ENCODE peak calls at places on chromosomes 3 and 15, in nine cellular contexts. L is bronchial epithelial cell, B is adrenal gland, T is neural progenitor cell, C is keratinocyte, Q is GM12878, K is AG04450, U is colonic mucosa, D is breast epithelium. W is an unnamed sample.

GRCh38 chr15:28106294-28107110 is 7.4 kb upstream of the OCA2 start:
- DNase-seq in K (no peak), T (peak), B (no peak), L (no peak), U (no peak), C (no peak), D (no peak), Q (no peak), W (no peak)

GRCh38 chr3:102225407-102226132 is 209.2 kb upstream of the ZPLD1 start:
- DNase-seq in D (no peak), Q (peak), L (peak), B (no peak), T (peak), U (no peak), C (peak), K (peak), W (no peak)

GRCh38 chr15:76460871-76461270 is 124.3 kb downstream of the ISL2 start:
- DNase-seq in B (no peak), U (no peak), T (no peak), C (no peak), D (no peak), Q (no peak), L (no peak), K (peak), W (no peak)

GRCh38 chr3:138861755-138862333 is 27.1 kb upstream of the PIK3CB start:
- DNase-seq in T (peak), L (peak), U (no peak), D (no peak), K (no peak), B (no peak), C (peak), Q (no peak), W (no peak)

GRCh38 chr15:100842756-100843730 is 36.6 kb upstream of the ALDH1A3 start:
- DNase-seq in L (no peak), B (no peak), D (no peak), C (no peak), T (no peak), U (no peak), Q (no peak), K (peak), W (no peak)

GRCh38 chr15:85580914-85581313 is 200.5 kb downstream of the AKAP13 start:
- DNase-seq in T (no peak), B (peak), Q (no peak), D (no peak), K (no peak), L (no peak), U (peak), C (no peak), W (no peak)

GRCh38 chr3:124276863-124277515 is 285.1 kb upstream of the ROPN1 start:
- DNase-seq in D (no peak), C (no peak), L (no peak), U (no peak), Q (no peak), K (no peak), T (no peak), B (peak), W (no peak)

GRCh38 chr3:143286392-143287010 is 166.9 kb downstream of the CHST2 start:
- DNase-seq in T (peak), Q (no peak), C (no peak), U (no peak), D (no peak), K (no peak), B (no peak), L (no peak), W (no peak)

GRCh38 chr3:148075829-148076716 is 621.6 kb upstream of the AGTR1 start:
- DNase-seq in C (no peak), Q (no peak), L (peak), U (peak), T (peak), B (peak), D (no peak), K (peak), W (no peak)

GRCh38 chr15:52551762-52552161 is 17.1 kb downstream of the ARPP19 start:
- DNase-seq in K (no peak), T (no peak), U (no peak), L (no peak), C (no peak), Q (no peak), B (no peak), D (no peak), W (no peak)

GRCh38 chr3:112686360-112686759 is 45.4 kb upstream of the CCDC80 start:
- DNase-seq in Q (no peak), U (no peak), T (peak), C (no peak), B (no peak), L (no peak), D (no peak), K (no peak), W (no peak)

GRCh38 chr15:24898715-24899278 is 56.0 kb upstream of the SNRPN start:
- DNase-seq in Q (no peak), K (no peak), T (peak), U (no peak), D (no peak), C (no peak), B (no peak), L (no peak), W (no peak)

GRCh38 chr15:49383266-49383665 is 39.8 kb upstream of the FGF7 start:
- DNase-seq in C (no peak), B (no peak), Q (no peak), T (no peak), D (no peak), K (peak), L (peak), U (no peak), W (no peak)

GRCh38 chr3:197392961-197393360 is 94.5 kb upstream of the DLG1 start:
- DNase-seq in Q (no peak), K (no peak), T (no peak), C (no peak), U (no peak), D (no peak), B (no peak), L (no peak), W (no peak)

GRCh38 chr3:65596511-65597224 is 442.1 kb downstream of the MAGI1 start:
- DNase-seq in C (no peak), U (no peak), T (peak), D (no peak), B (no peak), K (no peak), Q (no peak), L (no peak), W (no peak)

GRCh38 chr3:125055165-125055912 is 458 bp downstream of the HEG1 start:
- DNase-seq in C (no peak), L (no peak), T (no peak), B (no peak), D (no peak), K (no peak), Q (no peak), U (no peak), W (no peak)

GRCh38 chr3:39347586-39347876 is 18.0 kb downstream of the CCR8 start:
- DNase-seq in B (no peak), K (no peak), Q (no peak), U (no peak), T (no peak), L (no peak), D (no peak), C (no peak), W (no peak)

GRCh38 chr3:189304465-189305341 is 132.9 kb downstream of the TPRG1 start:
- DNase-seq in L (peak), D (peak), T (no peak), B (peak), Q (no peak), C (no peak), U (peak), K (no peak), W (no peak)

GRCh38 chr3:73784647-73785420 is 160.1 kb upstream of the PDZRN3 start:
- DNase-seq in C (no peak), B (no peak), L (no peak), T (no peak), K (no peak), U (no peak), Q (no peak), D (no peak), W (no peak)

GRCh38 chr3:99686955-99687612 is 48.7 kb downstream of the COL8A1 start:
- DNase-seq in Q (no peak), L (peak), T (peak), U (peak), B (peak), C (no peak), K (no peak), D (no peak), W (no peak)

GRCh38 chr3:66372681-66373350 is 128.0 kb downstream of the LRIG1 start:
- DNase-seq in C (no peak), U (peak), B (peak), Q (no peak), D (no peak), K (no peak), L (peak), T (peak), W (no peak)

GRCh38 chr3:13638927-13639326 is 90.0 kb downstream of the FBLN2 start:
- DNase-seq in B (no peak), Q (no peak), D (no peak), U (no peak), K (no peak), T (no peak), C (no peak), L (peak), W (no peak)

GRCh38 chr3:168051579-168052183 is 44.0 kb downstream of the GOLIM4 start:
- DNase-seq in T (no peak), C (no peak), L (peak), Q (peak), U (no peak), B (no peak), D (no peak), K (no peak), W (no peak)

GRCh38 chr15:39704235-39704634 is 78.4 kb downstream of the FSIP1 start:
- DNase-seq in B (no peak), D (no peak), L (no peak), U (no peak), K (no peak), C (no peak), Q (no peak), T (no peak), W (no peak)

GRCh38 chr15:56778761-56779160 is 45.5 kb upstream of the ZNF280D start:
- DNase-seq in L (no peak), Q (no peak), C (no peak), K (no peak), U (no peak), D (no peak), T (no peak), B (no peak), W (no peak)

GRCh38 chr3:142180761-142181362 is 31.5 kb upstream of the TFDP2 start:
- DNase-seq in C (no peak), L (peak), Q (no peak), T (peak), K (no peak), U (peak), D (no peak), B (peak), W (no peak)

GRCh38 chr3:187291512-187292132 is at the start of gene MASP1:
- DNase-seq in C (no peak), L (no peak), T (peak), Q (no peak), B (no peak), D (no peak), K (no peak), U (no peak), W (no peak)

GRCh38 chr3:194577985-194578905 is 55.0 kb downstream of the TMEM44 start:
- DNase-seq in C (no peak), L (peak), B (peak), D (no peak), Q (no peak), K (no peak), T (no peak), U (no peak), W (no peak)

GRCh38 chr15:64032327-64032726 is 14.0 kb downstream of the DAPK2 start:
- DNase-seq in C (no peak), K (no peak), T (no peak), U (no peak), D (no peak), B (no peak), Q (no peak), L (no peak), W (no peak)

GRCh38 chr3:147554332-147554731 is 145.2 kb downstream of the ZIC1 start:
- DNase-seq in D (no peak), U (no peak), L (no peak), B (no peak), T (no peak), K (no peak), C (no peak), Q (no peak), W (no peak)

GRCh38 chr3:171772427-171773056 is 37.7 kb downstream of the PLD1 start:
- DNase-seq in C (no peak), D (no peak), Q (no peak), B (peak), T (peak), K (no peak), U (peak), L (peak), W (peak)

GRCh38 chr3:136862611-136862951 is 573 bp downstream of the NCK1 start:
- DNase-seq in T (no peak), C (peak), L (peak), K (peak), B (peak), Q (no peak), D (peak), U (peak), W (no peak)

DNA sequence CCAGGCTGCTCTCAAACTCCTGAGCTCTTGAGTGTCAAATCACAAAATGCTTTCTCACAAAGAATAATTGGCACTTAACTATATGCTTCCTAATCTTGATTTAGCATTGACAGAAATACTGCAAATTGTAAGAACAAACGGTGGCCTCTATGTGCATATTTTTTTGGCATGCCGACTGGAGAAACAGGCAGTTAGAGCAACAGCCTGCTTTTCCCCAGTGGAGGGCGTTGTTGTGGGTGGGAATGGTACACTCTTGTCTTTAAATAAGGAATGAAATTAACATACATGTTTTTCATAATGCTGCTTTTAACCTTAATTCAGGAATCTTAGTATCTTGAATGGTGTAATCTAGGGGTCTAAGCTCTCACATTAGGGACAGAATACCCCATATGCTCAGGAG is 31.1 kb upstream of the SV2B start:
- DNase-seq in K (no peak), U (no peak), B (no peak), C (no peak), L (no peak), T (no peak), Q (no peak), D (no peak), W (no peak)
- TF ChIP-seq CTCF in K (peak), U (no peak), B (no peak), C (peak), L (no peak), T (peak), Q (no peak), D (no peak), W (peak)

GRCh38 chr3:127637971-127638370 is 9.0 kb downstream of the PODXL2 start:
- DNase-seq in L (no peak), D (no peak), Q (no peak), U (no peak), B (no peak), K (no peak), T (no peak), C (no peak), W (no peak)
- TF ChIP-seq CTCF in L (no peak), D (no peak), Q (no peak), U (no peak), B (no peak), K (no peak), T (no peak), C (no peak), W (no peak)

DNA sequence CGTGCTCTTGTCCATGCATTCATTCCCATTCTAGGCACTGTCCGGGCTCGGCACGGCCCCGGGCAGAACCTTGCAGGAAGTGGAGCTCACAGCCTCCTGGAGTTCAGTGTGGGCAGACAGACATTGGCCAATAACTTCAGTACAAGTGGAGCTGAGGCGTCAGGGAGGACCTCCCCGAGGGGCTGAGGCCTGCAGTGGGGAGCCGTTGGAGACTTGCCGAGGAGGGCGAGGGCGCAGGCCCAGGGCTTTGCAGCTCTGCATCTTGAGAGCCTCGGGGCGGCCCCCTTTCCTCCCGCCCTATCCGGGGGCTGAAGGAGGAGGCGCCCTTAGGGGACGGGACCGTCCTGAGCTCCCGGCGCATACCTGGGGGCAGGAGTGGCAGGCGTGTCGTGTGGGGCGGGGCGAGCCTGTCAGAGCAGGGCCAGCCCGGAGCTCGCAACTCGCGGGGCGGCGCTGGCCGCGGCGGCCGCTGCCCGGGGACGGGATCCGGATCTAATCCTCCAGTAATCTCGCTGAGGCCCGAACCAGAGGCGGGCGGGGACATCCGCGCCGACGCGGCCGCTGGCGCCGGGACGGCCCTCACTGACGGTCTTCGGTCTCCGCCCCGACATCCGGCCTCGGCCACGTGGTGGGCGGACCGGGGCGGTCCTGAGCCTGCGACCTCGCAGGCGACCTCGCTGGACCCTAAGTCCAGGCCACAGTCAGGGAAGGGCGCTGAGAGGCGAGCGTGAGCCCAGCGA is at the start of gene ACY1:
- DNase-seq in U (peak), K (peak), D (peak), B (peak), C (no peak), T (peak), Q (peak), L (peak), W (peak)
- TF ChIP-seq CTCF in U (no peak), K (no peak), D (no peak), B (no peak), C (no peak), T (no peak), Q (no peak), L (no peak), W (no peak)

GRCh38 chr15:35431281-35431680 is 114.7 kb downstream of the DPH6 start:
- DNase-seq in L (no peak), B (no peak), U (no peak), T (no peak), D (no peak), K (no peak), C (no peak), Q (no peak), W (no peak)

GRCh38 chr15:35430301-35430700 is 115.7 kb downstream of the DPH6 start:
- DNase-seq in K (no peak), U (no peak), T (no peak), B (no peak), Q (no peak), C (no peak), L (no peak), D (no peak), W (no peak)

GRCh38 chr15:35427496-35427895 is 118.5 kb downstream of the DPH6 start:
- DNase-seq in L (no peak), B (no peak), C (no peak), U (no peak), Q (no peak), D (no peak), T (no peak), K (no peak), W (no peak)

DNA sequence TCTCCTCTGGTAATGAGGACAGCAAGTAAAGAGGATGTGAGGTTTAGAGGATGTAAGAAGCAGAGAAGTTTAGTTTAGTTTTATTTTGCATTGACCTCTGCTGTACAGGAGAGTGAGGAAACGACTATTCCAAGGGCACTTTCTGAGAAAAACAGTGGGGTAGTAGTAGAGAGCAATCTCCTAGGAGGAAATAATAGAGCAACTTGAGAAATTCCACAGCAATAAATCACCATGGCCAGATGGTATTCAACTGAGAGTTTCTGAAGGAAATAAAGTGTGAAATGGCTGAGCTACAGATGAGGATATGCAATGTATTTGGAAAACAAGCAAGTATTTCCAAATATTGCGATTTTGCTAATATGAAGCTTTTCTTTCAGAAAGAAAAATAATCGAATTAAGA is 118.9 kb downstream of the DPH6 start:
- DNase-seq in B (no peak), C (no peak), D (no peak), U (no peak), Q (no peak), T (no peak), K (peak), L (peak), W (no peak)
- TF ChIP-seq CTCF in B (no peak), C (no peak), D (no peak), U (no peak), Q (no peak), T (no peak), K (no peak), L (no peak), W (no peak)

GRCh38 chr3:37974928-37975223 is 15.7 kb upstream of the VILL start:
- DNase-seq in B (no peak), Q (no peak), C (no peak), D (no peak), L (no peak), T (no peak), K (no peak), U (no peak), W (no peak)
- TF ChIP-seq CTCF in B (no peak), Q (no peak), C (no peak), D (no peak), L (no peak), T (peak), K (no peak), U (no peak), W (no peak)

GRCh38 chr3:69985266-69985665 is 14.3 kb upstream of the SAMMSON start:
- DNase-seq in Q (no peak), D (no peak), U (no peak), T (no peak), B (no peak), K (no peak), L (peak), C (no peak), W (no peak)
- TF ChIP-seq CTCF in Q (no peak), D (no peak), U (no peak), T (no peak), B (no peak), K (no peak), L (no peak), C (no peak), W (no peak)

GRCh38 chr3:17974206-17974841 is 231.9 kb upstream of the TBC1D5 start:
- DNase-seq in D (no peak), B (no peak), C (no peak), Q (no peak), L (no peak), K (no peak), T (no peak), U (no peak), W (no peak)
- TF ChIP-seq CTCF in D (no peak), B (no peak), C (no peak), Q (peak), L (no peak), K (peak), T (peak), U (no peak), W (no peak)

DNA sequence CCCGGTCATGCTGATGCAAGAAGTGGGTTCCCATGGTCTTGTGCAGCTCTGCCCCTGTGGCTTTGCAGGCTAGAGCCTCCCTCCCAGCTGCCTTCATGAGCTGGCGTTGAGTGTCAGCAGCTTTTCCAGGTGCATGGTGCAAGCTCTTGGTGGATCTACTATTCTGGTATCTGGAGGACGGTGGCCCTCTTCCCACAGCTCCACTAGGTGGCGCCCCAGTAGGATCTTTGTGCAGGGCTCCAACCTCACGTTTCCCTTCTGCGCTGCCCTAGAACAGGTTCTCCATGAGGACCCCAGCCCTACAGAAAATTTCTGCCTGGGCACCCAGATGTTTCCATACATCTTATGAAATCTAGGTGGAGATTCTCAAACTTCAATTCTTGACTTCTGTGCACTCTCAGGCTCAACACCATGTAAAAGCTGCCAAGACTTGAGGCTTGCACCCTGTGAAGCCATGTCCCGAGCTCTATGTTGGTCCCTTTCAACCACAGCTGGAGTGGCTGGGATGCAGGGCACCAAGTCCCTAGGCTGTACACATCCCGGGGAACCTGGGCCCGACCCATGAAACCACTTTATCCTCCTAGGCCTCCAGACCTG is 238.4 kb upstream of the MDFIC2 start:
- DNase-seq in Q (no peak), B (peak), L (peak), T (peak), C (no peak), D (peak), U (peak), K (no peak), W (no peak)
- TF ChIP-seq CTCF in Q (peak), B (peak), L (peak), T (peak), C (peak), D (peak), U (peak), K (peak), W (peak)

W was measured in D721Med.